ENCODE peak calls at places on chromosomes 3 and 15, in four cellular contexts. V is K562, T is HepG2, J is GM12878. K is an unnamed sample.

GRCh38 chr3:12962292-12962691 is 110.9 kb downstream of the IQSEC1 start:
- DNase-seq in V (no peak), T (no peak), J (no peak), K (no peak)

GRCh38 chr3:12255393-12255792 is 33.5 kb upstream of the PPARG start:
- DNase-seq in V (no peak), T (peak; percentile 27), J (no peak), K (no peak)

GRCh38 chr3:33131328-33132018 is 17.7 kb downstream of the CRTAP start:
- DNase-seq in V (peak; percentile 71), T (peak; percentile 66), J (no peak), K (peak; percentile 78)

GRCh38 chr3:1228289-1228688 is 135.5 kb downstream of the CNTN6 start:
- DNase-seq in V (no peak), T (no peak), J (no peak), K (no peak)

GRCh38 chr3:133956333-133956732 is 60.7 kb upstream of the RAB6B start:
- DNase-seq in V (no peak), T (no peak), J (no peak), K (no peak)

GRCh38 chr15:78431955-78432354 is 6.1 kb upstream of the IREB2 start:
- DNase-seq in V (no peak), T (no peak), J (no peak), K (no peak)

GRCh38 chr3:102129774-102130608 is 280.7 kb downstream of the NFKBIZ start:
- DNase-seq in V (no peak), T (no peak), J (no peak), K (no peak)

GRCh38 chr3:98655666-98656065 is 62.3 kb upstream of the CPOX start:
- DNase-seq in V (no peak), T (no peak), J (no peak), K (no peak)

GRCh38 chr15:62847900-62848489 is 194.6 kb upstream of the TPM1 start:
- DNase-seq in V (peak; percentile 72), T (peak; percentile 44), J (no peak), K (peak; percentile 41)

GRCh38 chr3:137217733-137218132 is 259.9 kb downstream of the IL20RB start:
- DNase-seq in V (peak; percentile 18), T (no peak), J (no peak), K (peak; percentile 37)

GRCh38 chr3:196180346-196180745 is 30.9 kb downstream of the ZDHHC19 start:
- DNase-seq in V (no peak), T (no peak), J (no peak), K (no peak)

GRCh38 chr3:27486328-27486727 is 2.1 kb upstream of the SLC4A7 start:
- DNase-seq in V (no peak), T (no peak), J (no peak), K (no peak)

GRCh38 chr3:76065975-76066374 is 280.6 kb upstream of the ZNF717 start:
- DNase-seq in V (no peak), T (no peak), J (no peak), K (no peak)

GRCh38 chr15:101111570-101112262 is 140.1 kb downstream of the CHSY1 start:
- DNase-seq in V (no peak), T (no peak), J (no peak), K (no peak)

GRCh38 chr3:157452097-157452496 is 15.4 kb downstream of the PTX3 start:
- DNase-seq in V (no peak), T (no peak), J (no peak), K (no peak)

GRCh38 chr3:114848643-114849350 is 298.3 kb downstream of the ZBTB20 start:
- DNase-seq in V (no peak), T (no peak), J (no peak), K (no peak)

GRCh38 chr3:107241217-107241616 is 136.0 kb upstream of the CCDC54 start:
- DNase-seq in V (peak; percentile 10), T (no peak), J (no peak), K (peak; percentile 51)

GRCh38 chr3:110138966-110139555 is 801.7 kb upstream of the DPPA4 start:
- DNase-seq in V (no peak), T (no peak), J (no peak), K (no peak)

GRCh38 chr3:89690649-89691048 is 583.2 kb downstream of the EPHA3 start:
- DNase-seq in V (no peak), T (no peak), J (no peak), K (no peak)

GRCh38 chr3:122322095-122323075 is 2.7 kb upstream of the CSTA start:
- DNase-seq in V (no peak), T (no peak), J (no peak), K (no peak)

GRCh38 chr3:161171113-161171512 is 50.0 kb upstream of the NMD3 start:
- DNase-seq in V (no peak), T (no peak), J (no peak), K (no peak)

GRCh38 chr15:66785637-66786036 is 83.6 kb downstream of the SMAD6 start:
- DNase-seq in V (no peak), T (no peak), J (no peak), K (no peak)

GRCh38 chr3:176650478-176650877 is 546.8 kb downstream of the TBL1XR1 start:
- DNase-seq in V (peak; percentile 11), T (no peak), J (no peak), K (peak; percentile 9)

GRCh38 chr3:147934316-147935188 is 525.4 kb downstream of the ZIC1 start:
- DNase-seq in V (no peak), T (no peak), J (no peak), K (no peak)
- TF ChIP-seq SP1 in V (no peak), T (no peak), J (no peak), K (no peak)

DNA sequence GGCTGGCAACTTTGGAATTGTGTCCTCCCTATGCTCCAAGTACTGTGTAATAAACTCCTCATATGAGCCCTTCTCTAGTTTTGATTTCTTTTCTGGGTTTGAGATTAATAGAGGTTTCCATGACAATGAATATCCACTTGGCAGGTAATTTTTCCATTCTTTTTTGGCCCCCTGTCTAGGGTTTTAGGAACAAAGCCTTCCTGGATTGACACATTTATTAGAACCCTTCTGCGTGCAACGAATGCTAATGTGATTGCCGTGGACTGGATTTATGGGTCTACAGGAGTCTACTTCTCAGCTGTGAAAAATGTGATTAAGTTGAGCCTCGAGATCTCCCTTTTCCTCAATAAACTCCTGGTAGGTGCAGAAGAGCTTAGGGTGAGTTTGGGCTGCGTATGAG is 10.9 kb downstream of the PLA1A start:
- DNase-seq in V (no peak), T (no peak), J (no peak), K (no peak)
- TF ChIP-seq BHLHE40 in V (no peak), T (no peak), J (no peak), K (no peak)

GRCh38 chr3:127011270-127011992 is 28.5 kb downstream of the PLXNA1 start:
- DNase-seq in V (peak; percentile 16), T (no peak), J (no peak), K (no peak)
- TF ChIP-seq SP1 in V (no peak), T (no peak), J (no peak), K (no peak)

GRCh38 chr15:71780349-71780976 is 29.9 kb upstream of the NR2E3 start:
- DNase-seq in V (peak; percentile 54), T (peak; percentile 45), J (peak; percentile 49), K (peak; percentile 66)
- TF ChIP-seq BHLHE40 in V (no peak), T (no peak), J (no peak), K (no peak)